ENCODE peak calls at places on chromosomes 3 and 15, in four cellular contexts. One of them, this sample, is unnamed.

GRCh38 chr15:52798529-52799101 is 8.5 kb upstream of the ONECUT1 start:
- DNase-seq in PC-3: no peak
- DNase-seq in GM04504: no peak
- DNase-seq in sigmoid colon: no peak
- DNase-seq in this sample: no peak

GRCh38 chr3:70882104-70882503 is 569.7 kb upstream of the MDFIC2 start:
- DNase-seq in PC-3: peak
- DNase-seq in GM04504: no peak
- DNase-seq in sigmoid colon: no peak
- DNase-seq in this sample: no peak

GRCh38 chr3:187935623-187936156 is 190.4 kb upstream of the BCL6 start:
- DNase-seq in PC-3: no peak
- DNase-seq in GM04504: no peak
- DNase-seq in sigmoid colon: no peak
- DNase-seq in this sample: no peak

GRCh38 chr15:100236981-100237720 is 104.6 kb downstream of the ADAMTS17 start:
- DNase-seq in PC-3: no peak
- DNase-seq in GM04504: no peak
- DNase-seq in sigmoid colon: no peak
- DNase-seq in this sample: no peak

GRCh38 chr3:114827495-114827894 is 319.6 kb downstream of the ZBTB20 start:
- DNase-seq in PC-3: peak
- DNase-seq in GM04504: peak
- DNase-seq in sigmoid colon: no peak
- DNase-seq in this sample: peak

GRCh38 chr3:61173685-61174084 is 77.6 kb downstream of the FHIT start:
- DNase-seq in PC-3: peak
- DNase-seq in GM04504: no peak
- DNase-seq in sigmoid colon: no peak
- DNase-seq in this sample: no peak

GRCh38 chr15:31275331-31276262 is 51.0 kb upstream of the KLF13 start:
- DNase-seq in PC-3: no peak
- DNase-seq in GM04504: no peak
- DNase-seq in sigmoid colon: peak
- DNase-seq in this sample: no peak

GRCh38 chr15:79952329-79952728 is 18.7 kb downstream of the BCL2A1 start:
- DNase-seq in PC-3: no peak
- DNase-seq in GM04504: no peak
- DNase-seq in sigmoid colon: no peak
- DNase-seq in this sample: no peak

GRCh38 chr15:48514103-48514817 is 131.2 kb downstream of the FBN1 start:
- DNase-seq in PC-3: no peak
- DNase-seq in GM04504: no peak
- DNase-seq in sigmoid colon: no peak
- DNase-seq in this sample: no peak

GRCh38 chr3:13420817-13421755 is 964 bp upstream of the NUP210 start:
- DNase-seq in PC-3: no peak
- DNase-seq in GM04504: no peak
- DNase-seq in sigmoid colon: no peak
- DNase-seq in this sample: no peak

This sample was measured in stromal cell of bone marrow.